ENCODE peak calls at places on chromosomes 12 and 14, in four cellular contexts. One of them, this sample, is unnamed.

GRCh38 chr12:93943766-93944165 is 204.6 kb upstream of the PLXNC1 start:
- DNase-seq in activated naive CD4-positive, alpha-beta T cell treated with anti-CD3 and anti-CD28 coated beads, Interleukin-2, amount 50 U/mL, for 16 hours: no peak
- DNase-seq in posterior cingulate gyrus: no peak
- DNase-seq in H7: no peak
- DNase-seq in this sample: no peak

GRCh38 chr12:4157122-4157521 is 116.4 kb upstream of the CCND2 start:
- DNase-seq in H7: no peak
- DNase-seq in posterior cingulate gyrus: no peak
- DNase-seq in activated naive CD4-positive, alpha-beta T cell treated with anti-CD3 and anti-CD28 coated beads, Interleukin-2, amount 50 U/mL, for 16 hours: no peak
- DNase-seq in this sample: no peak

GRCh38 chr12:120818416-120818815 is 85.7 kb downstream of the SPPL3 start:
- DNase-seq in posterior cingulate gyrus: no peak
- DNase-seq in activated naive CD4-positive, alpha-beta T cell treated with anti-CD3 and anti-CD28 coated beads, Interleukin-2, amount 50 U/mL, for 16 hours: no peak
- DNase-seq in H7: no peak
- DNase-seq in this sample: no peak

GRCh38 chr14:101500061-101500460 is 61.2 kb upstream of the DIO3 start:
- DNase-seq in activated naive CD4-positive, alpha-beta T cell treated with anti-CD3 and anti-CD28 coated beads, Interleukin-2, amount 50 U/mL, for 16 hours: no peak
- DNase-seq in posterior cingulate gyrus: no peak
- DNase-seq in H7: peak; percentile 22
- DNase-seq in this sample: no peak

GRCh38 chr12:75481013-75481705 is 604 bp downstream of the GLIPR1 start:
- DNase-seq in activated naive CD4-positive, alpha-beta T cell treated with anti-CD3 and anti-CD28 coated beads, Interleukin-2, amount 50 U/mL, for 16 hours: no peak
- DNase-seq in posterior cingulate gyrus: no peak
- DNase-seq in H7: no peak
- DNase-seq in this sample: no peak

GRCh38 chr14:90644882-90645281 is 171.3 kb downstream of the TTC7B start:
- DNase-seq in activated naive CD4-positive, alpha-beta T cell treated with anti-CD3 and anti-CD28 coated beads, Interleukin-2, amount 50 U/mL, for 16 hours: no peak
- DNase-seq in posterior cingulate gyrus: no peak
- DNase-seq in H7: no peak
- DNase-seq in this sample: no peak

GRCh38 chr12:27198036-27198435 is 46.0 kb upstream of the STK38L start:
- DNase-seq in H7: no peak
- DNase-seq in activated naive CD4-positive, alpha-beta T cell treated with anti-CD3 and anti-CD28 coated beads, Interleukin-2, amount 50 U/mL, for 16 hours: no peak
- DNase-seq in posterior cingulate gyrus: peak; percentile 53
- DNase-seq in this sample: no peak

GRCh38 chr14:99561827-99562226 is 42.2 kb downstream of the CCDC85C start:
- DNase-seq in H7: no peak
- DNase-seq in posterior cingulate gyrus: no peak
- DNase-seq in activated naive CD4-positive, alpha-beta T cell treated with anti-CD3 and anti-CD28 coated beads, Interleukin-2, amount 50 U/mL, for 16 hours: no peak
- DNase-seq in this sample: no peak